ENCODE peak calls at places on chromosomes 5 and 9, in four cellular contexts. One of them, this sample, is unnamed.
A peak's percentile ranks its signal among the peaks of the same experiment; 100 is the strongest.

GRCh38 chr9:5633243-5633642 is 4.3 kb downstream of the RIC1 start:
- DNase-seq in cardiac muscle cell: peak; percentile 59
- DNase-seq in fibroblast of lung: no peak
- DNase-seq in right atrium auricular region: no peak
- DNase-seq in this sample: no peak

GRCh38 chr5:175195698-175196656 is 248.0 kb downstream of the DRD1 start:
- DNase-seq in cardiac muscle cell: no peak
- DNase-seq in fibroblast of lung: peak; percentile 85
- DNase-seq in right atrium auricular region: no peak
- DNase-seq in this sample: no peak

GRCh38 chr9:4180907-4181605 is 118.8 kb downstream of the GLIS3 start:
- DNase-seq in cardiac muscle cell: no peak
- DNase-seq in fibroblast of lung: no peak
- DNase-seq in right atrium auricular region: no peak
- DNase-seq in this sample: no peak

GRCh38 chr9:34674440-34674839 is 12.0 kb upstream of the CCL27 start:
- DNase-seq in cardiac muscle cell: no peak
- DNase-seq in fibroblast of lung: no peak
- DNase-seq in right atrium auricular region: no peak
- DNase-seq in this sample: no peak

GRCh38 chr5:12175914-12176585 is 271.8 kb upstream of the CTNND2 start:
- DNase-seq in cardiac muscle cell: no peak
- DNase-seq in fibroblast of lung: no peak
- DNase-seq in right atrium auricular region: no peak
- DNase-seq in this sample: no peak

GRCh38 chr9:95129651-95130291 is 187.7 kb downstream of the FANCC start:
- DNase-seq in cardiac muscle cell: no peak
- DNase-seq in fibroblast of lung: no peak
- DNase-seq in right atrium auricular region: no peak
- DNase-seq in this sample: no peak

GRCh38 chr9:86047361-86047760 is 52.0 kb downstream of the GOLM1 start:
- DNase-seq in cardiac muscle cell: no peak
- DNase-seq in fibroblast of lung: no peak
- DNase-seq in right atrium auricular region: no peak
- DNase-seq in this sample: no peak

GRCh38 chr5:143355710-143356109 is 47.8 kb downstream of the NR3C1 start:
- DNase-seq in cardiac muscle cell: peak; percentile 95
- DNase-seq in fibroblast of lung: peak; percentile 93
- DNase-seq in right atrium auricular region: peak; percentile 63
- DNase-seq in this sample: peak; percentile 50

GRCh38 chr5:90586469-90586868 is 27.9 kb downstream of the ADGRV1 start:
- DNase-seq in cardiac muscle cell: no peak
- DNase-seq in fibroblast of lung: no peak
- DNase-seq in right atrium auricular region: no peak
- DNase-seq in this sample: no peak

GRCh38 chr9:92717201-92718085 is 47.2 kb downstream of the BICD2 start:
- DNase-seq in cardiac muscle cell: no peak
- DNase-seq in fibroblast of lung: no peak
- DNase-seq in right atrium auricular region: peak; percentile 46
- DNase-seq in this sample: no peak

GRCh38 chr5:157494178-157494830 is 34.3 kb downstream of the NIPAL4 start:
- DNase-seq in cardiac muscle cell: no peak
- DNase-seq in fibroblast of lung: no peak
- DNase-seq in right atrium auricular region: no peak
- DNase-seq in this sample: no peak

GRCh38 chr5:179765400-179765799 is 28.4 kb upstream of the LTC4S start:
- DNase-seq in cardiac muscle cell: peak; percentile 88
- DNase-seq in fibroblast of lung: peak; percentile 84
- DNase-seq in right atrium auricular region: peak; percentile 85
- DNase-seq in this sample: no peak
- H3K4me1 ChIP-seq in cardiac muscle cell: peaks cover 24% of the 10 kb centered on the region
- H3K4me1 ChIP-seq in fibroblast of lung: peaks cover 34% of the 10 kb centered on the region
- H3K4me1 ChIP-seq in right atrium auricular region: peaks cover 60% of the 10 kb centered on the region
- H3K4me1 ChIP-seq in this sample: peaks cover 11% of the 10 kb centered on the region

DNA sequence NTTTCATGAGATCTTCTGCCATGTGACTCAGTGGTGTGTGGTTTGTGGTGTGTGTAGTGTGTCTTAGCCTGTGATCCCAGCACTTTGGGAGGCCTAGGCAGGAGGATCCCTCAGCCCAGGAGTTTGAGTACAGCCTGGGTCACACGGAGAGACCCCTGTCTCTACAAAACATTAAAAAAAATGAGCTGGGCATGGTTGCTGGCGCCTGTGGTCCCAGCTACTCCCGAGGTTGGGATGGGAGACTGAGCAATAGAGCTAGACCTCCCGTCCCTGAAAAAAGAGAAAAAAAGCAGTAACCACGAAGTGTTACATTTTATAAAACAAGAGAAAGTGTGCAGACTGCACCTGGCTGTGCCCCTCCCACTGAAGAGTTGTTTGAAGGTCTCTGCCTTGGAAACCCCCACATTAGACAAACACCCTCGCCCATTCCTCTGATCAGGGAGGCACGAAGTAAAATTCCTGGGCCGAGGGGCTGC is 21.2 kb upstream of the RNU6ATAC start:
- DNase-seq in cardiac muscle cell: no peak
- DNase-seq in fibroblast of lung: no peak
- DNase-seq in right atrium auricular region: no peak
- DNase-seq in this sample: no peak
- TF ChIP-seq CTCF in cardiac muscle cell: no peak
- TF ChIP-seq CTCF in fibroblast of lung: no peak
- TF ChIP-seq CTCF in right atrium auricular region: no peak
- TF ChIP-seq CTCF in this sample: no peak

DNA sequence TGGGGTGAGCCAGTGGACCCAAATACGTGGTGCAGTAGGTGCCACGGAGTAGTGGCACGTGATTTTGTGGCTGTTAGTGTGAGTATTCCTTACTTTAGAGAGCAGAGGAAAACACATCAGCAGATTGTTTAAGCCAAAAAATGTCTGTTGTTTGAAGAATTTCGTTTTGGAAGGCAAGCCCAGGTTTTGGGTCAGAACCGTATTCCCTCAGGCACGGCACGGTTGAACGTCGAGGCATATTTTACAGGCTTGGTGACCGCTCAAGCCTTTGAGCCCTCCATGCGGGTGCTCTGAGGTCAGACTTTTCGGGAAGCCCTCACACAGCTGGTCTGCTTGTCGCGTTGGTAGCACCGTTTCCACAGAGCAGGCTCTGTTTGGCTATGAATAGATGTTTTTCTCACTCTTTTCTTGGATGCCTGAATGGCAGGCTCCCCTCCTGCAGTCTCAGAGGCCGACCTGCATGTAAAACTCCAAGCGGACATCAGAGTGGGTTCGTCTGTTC is 27.2 kb downstream of the NEK6 start:
- DNase-seq in cardiac muscle cell: peak; percentile 64
- DNase-seq in fibroblast of lung: peak; percentile 55
- DNase-seq in right atrium auricular region: no peak
- DNase-seq in this sample: no peak
- H3K4me1 ChIP-seq in cardiac muscle cell: no peaks in the 10 kb centered on the region
- H3K4me1 ChIP-seq in fibroblast of lung: peaks cover 58% of the 10 kb centered on the region
- H3K4me1 ChIP-seq in right atrium auricular region: peaks cover 71% of the 10 kb centered on the region
- H3K4me1 ChIP-seq in this sample: peaks cover 42% of the 10 kb centered on the region

GRCh38 chr5:66582499-66582898 is 13.7 kb upstream of the MAST4 start:
- DNase-seq in cardiac muscle cell: peak; percentile 65
- DNase-seq in fibroblast of lung: no peak
- DNase-seq in right atrium auricular region: no peak
- DNase-seq in this sample: no peak

GRCh38 chr5:66585291-66585690 is 10.9 kb upstream of the MAST4 start:
- DNase-seq in cardiac muscle cell: no peak
- DNase-seq in fibroblast of lung: no peak
- DNase-seq in right atrium auricular region: no peak
- DNase-seq in this sample: no peak

DNA sequence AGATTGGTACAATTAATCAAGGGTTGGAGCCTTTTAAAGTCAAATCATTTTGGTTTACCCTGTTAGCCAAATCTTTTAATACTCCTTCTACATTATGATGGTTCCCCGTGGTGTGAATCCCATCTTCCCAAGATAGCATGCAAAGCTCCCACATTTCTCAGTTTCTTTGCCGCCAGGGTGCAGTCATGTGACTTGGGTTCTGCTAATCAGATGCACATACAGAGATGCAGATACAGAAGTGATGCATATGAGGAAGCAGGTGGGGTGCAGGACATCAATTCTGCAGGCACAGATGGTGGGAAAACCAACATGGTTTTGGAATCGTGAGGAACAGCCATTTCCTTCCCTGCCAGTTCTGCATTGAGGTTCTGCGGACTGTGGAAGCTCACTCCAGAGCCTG is 8.4 kb upstream of the MAST4 start:
- DNase-seq in cardiac muscle cell: no peak
- DNase-seq in fibroblast of lung: no peak
- DNase-seq in right atrium auricular region: no peak
- DNase-seq in this sample: no peak
- TF ChIP-seq CTCF in cardiac muscle cell: no peak
- TF ChIP-seq CTCF in fibroblast of lung: no peak
- TF ChIP-seq CTCF in right atrium auricular region: no peak
- TF ChIP-seq CTCF in this sample: no peak

GRCh38 chr5:73642296-73642695 is 16.3 kb downstream of the ARHGEF28 start:
- DNase-seq in cardiac muscle cell: no peak
- DNase-seq in fibroblast of lung: no peak
- DNase-seq in right atrium auricular region: no peak
- DNase-seq in this sample: no peak
- H3K4me1 ChIP-seq in cardiac muscle cell: no peaks in the 10 kb centered on the region
- H3K4me1 ChIP-seq in fibroblast of lung: peaks cover 4% of the 10 kb centered on the region
- H3K4me1 ChIP-seq in right atrium auricular region: no peaks in the 10 kb centered on the region
- H3K4me1 ChIP-seq in this sample: no peaks in the 10 kb centered on the region

GRCh38 chr9:106713206-106713605 is 149.8 kb upstream of the ZNF462 start:
- DNase-seq in cardiac muscle cell: no peak
- DNase-seq in fibroblast of lung: no peak
- DNase-seq in right atrium auricular region: no peak
- DNase-seq in this sample: no peak

GRCh38 chr9:106718996-106719395 is 144.0 kb upstream of the ZNF462 start:
- DNase-seq in cardiac muscle cell: peak; percentile 63
- DNase-seq in fibroblast of lung: peak; percentile 56
- DNase-seq in right atrium auricular region: no peak
- DNase-seq in this sample: no peak

GRCh38 chr9:106722051-106722753 is 140.8 kb upstream of the ZNF462 start:
- DNase-seq in cardiac muscle cell: peak; percentile 33
- DNase-seq in fibroblast of lung: no peak
- DNase-seq in right atrium auricular region: no peak
- DNase-seq in this sample: no peak

GRCh38 chr9:106716820-106717219 is 146.1 kb upstream of the ZNF462 start:
- DNase-seq in cardiac muscle cell: no peak
- DNase-seq in fibroblast of lung: no peak
- DNase-seq in right atrium auricular region: no peak
- DNase-seq in this sample: no peak

DNA sequence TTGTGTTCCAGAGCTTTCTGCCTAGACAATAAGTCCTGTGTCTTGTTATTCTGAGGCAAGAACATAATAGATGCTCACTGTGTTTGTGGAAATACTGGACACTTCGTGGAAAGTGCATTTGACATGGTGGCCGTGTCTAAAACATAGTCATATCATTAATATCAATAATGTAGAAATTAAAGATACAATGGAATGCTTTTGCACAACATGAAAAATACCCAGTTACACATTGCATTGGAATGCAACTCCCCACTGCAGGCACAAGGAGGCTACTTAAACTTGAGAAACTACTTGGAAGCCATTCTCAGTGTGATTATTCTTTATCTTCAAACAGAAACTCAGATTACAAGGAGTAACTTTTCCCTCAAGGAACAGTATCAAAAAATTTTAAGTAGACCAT is 145.3 kb upstream of the ZNF462 start:
- DNase-seq in cardiac muscle cell: peak; percentile 86
- DNase-seq in fibroblast of lung: peak; percentile 84
- DNase-seq in right atrium auricular region: no peak
- DNase-seq in this sample: no peak
- TF ChIP-seq CTCF in cardiac muscle cell: peak; percentile 25
- TF ChIP-seq CTCF in fibroblast of lung: no peak
- TF ChIP-seq CTCF in right atrium auricular region: no peak
- TF ChIP-seq CTCF in this sample: no peak

GRCh38 chr9:137194909-137195308 is 5.6 kb downstream of the TPRN start:
- DNase-seq in cardiac muscle cell: no peak
- DNase-seq in fibroblast of lung: no peak
- DNase-seq in right atrium auricular region: no peak
- DNase-seq in this sample: peak; percentile 84
- H3K4me1 ChIP-seq in cardiac muscle cell: peaks cover 28% of the 10 kb centered on the region
- H3K4me1 ChIP-seq in fibroblast of lung: peaks cover 4% of the 10 kb centered on the region
- H3K4me1 ChIP-seq in right atrium auricular region: peaks cover 72% of the 10 kb centered on the region
- H3K4me1 ChIP-seq in this sample: peaks cover 37% of the 10 kb centered on the region